ENCODE peak calls at places on chromosomes 1 and 21, in five cellular contexts. One of them, this sample, is unnamed.

GRCh38 chr1:159927211-159927886 is 2.0 kb upstream of the TAGLN2 start:
- DNase-seq in stimulated activated CD4-positive, alpha-beta T cell treated with anti-CD3 and anti-CD28 coated beads, Interleukin-1b, Interleukin-23, amount 100 ng/mL, for 4 hours: no peak
- DNase-seq in NT2/D1: no peak
- DNase-seq in GM10248: no peak
- DNase-seq in ecto neural progenitor cell: no peak
- DNase-seq in this sample: no peak

GRCh38 chr1:115069626-115070308 is 19.5 kb downstream of the TSPAN2 start:
- DNase-seq in GM10248: no peak
- DNase-seq in NT2/D1: no peak
- DNase-seq in stimulated activated CD4-positive, alpha-beta T cell treated with anti-CD3 and anti-CD28 coated beads, Interleukin-1b, Interleukin-23, amount 100 ng/mL, for 4 hours: no peak
- DNase-seq in ecto neural progenitor cell: no peak
- DNase-seq in this sample: no peak

GRCh38 chr1:16383917-16384316 is 16.9 kb downstream of the SZRD1 start:
- DNase-seq in ecto neural progenitor cell: no peak
- DNase-seq in GM10248: no peak
- DNase-seq in stimulated activated CD4-positive, alpha-beta T cell treated with anti-CD3 and anti-CD28 coated beads, Interleukin-1b, Interleukin-23, amount 100 ng/mL, for 4 hours: no peak
- DNase-seq in NT2/D1: no peak
- DNase-seq in this sample: no peak

GRCh38 chr1:112298558-112298957 is 97.5 kb upstream of the CTTNBP2NL start:
- DNase-seq in NT2/D1: peak; percentile 85
- DNase-seq in stimulated activated CD4-positive, alpha-beta T cell treated with anti-CD3 and anti-CD28 coated beads, Interleukin-1b, Interleukin-23, amount 100 ng/mL, for 4 hours: no peak
- DNase-seq in GM10248: peak; percentile 35
- DNase-seq in ecto neural progenitor cell: peak; percentile 64
- DNase-seq in this sample: no peak

GRCh38 chr1:8004803-8005573 is 21.1 kb downstream of the ERRFI1 start:
- DNase-seq in NT2/D1: no peak
- DNase-seq in GM10248: no peak
- DNase-seq in stimulated activated CD4-positive, alpha-beta T cell treated with anti-CD3 and anti-CD28 coated beads, Interleukin-1b, Interleukin-23, amount 100 ng/mL, for 4 hours: no peak
- DNase-seq in ecto neural progenitor cell: no peak
- DNase-seq in this sample: no peak

GRCh38 chr1:36300526-36300925 is 5.6 kb upstream of the SH3D21 start:
- DNase-seq in NT2/D1: no peak
- DNase-seq in stimulated activated CD4-positive, alpha-beta T cell treated with anti-CD3 and anti-CD28 coated beads, Interleukin-1b, Interleukin-23, amount 100 ng/mL, for 4 hours: no peak
- DNase-seq in ecto neural progenitor cell: no peak
- DNase-seq in GM10248: no peak
- DNase-seq in this sample: no peak

GRCh38 chr1:232904131-232904530 is 46.3 kb upstream of the NTPCR start:
- DNase-seq in GM10248: no peak
- DNase-seq in stimulated activated CD4-positive, alpha-beta T cell treated with anti-CD3 and anti-CD28 coated beads, Interleukin-1b, Interleukin-23, amount 100 ng/mL, for 4 hours: no peak
- DNase-seq in NT2/D1: no peak
- DNase-seq in ecto neural progenitor cell: no peak
- DNase-seq in this sample: no peak

GRCh38 chr1:234978397-234979291 is 150.0 kb downstream of the TOMM20 start:
- DNase-seq in GM10248: peak; percentile 64
- DNase-seq in stimulated activated CD4-positive, alpha-beta T cell treated with anti-CD3 and anti-CD28 coated beads, Interleukin-1b, Interleukin-23, amount 100 ng/mL, for 4 hours: peak; percentile 46
- DNase-seq in NT2/D1: no peak
- DNase-seq in ecto neural progenitor cell: no peak
- DNase-seq in this sample: peak; percentile 94

GRCh38 chr1:53372501-53372951 is 44.7 kb upstream of the LRP8 start:
- DNase-seq in NT2/D1: no peak
- DNase-seq in stimulated activated CD4-positive, alpha-beta T cell treated with anti-CD3 and anti-CD28 coated beads, Interleukin-1b, Interleukin-23, amount 100 ng/mL, for 4 hours: no peak
- DNase-seq in ecto neural progenitor cell: peak; percentile 29
- DNase-seq in GM10248: no peak
- DNase-seq in this sample: no peak

GRCh38 chr1:24389231-24389678 is 24.3 kb downstream of the STPG1 start:
- DNase-seq in stimulated activated CD4-positive, alpha-beta T cell treated with anti-CD3 and anti-CD28 coated beads, Interleukin-1b, Interleukin-23, amount 100 ng/mL, for 4 hours: no peak
- DNase-seq in NT2/D1: no peak
- DNase-seq in GM10248: no peak
- DNase-seq in ecto neural progenitor cell: no peak
- DNase-seq in this sample: no peak

GRCh38 chr1:158527190-158527815 is 26.9 kb downstream of the OR6Y1 start:
- DNase-seq in GM10248: no peak
- DNase-seq in NT2/D1: peak; percentile 64
- DNase-seq in stimulated activated CD4-positive, alpha-beta T cell treated with anti-CD3 and anti-CD28 coated beads, Interleukin-1b, Interleukin-23, amount 100 ng/mL, for 4 hours: no peak
- DNase-seq in ecto neural progenitor cell: no peak
- DNase-seq in this sample: no peak

GRCh38 chr1:8892026-8892425 is 13.5 kb upstream of the ENO1 start:
- DNase-seq in ecto neural progenitor cell: no peak
- DNase-seq in stimulated activated CD4-positive, alpha-beta T cell treated with anti-CD3 and anti-CD28 coated beads, Interleukin-1b, Interleukin-23, amount 100 ng/mL, for 4 hours: no peak
- DNase-seq in NT2/D1: no peak
- DNase-seq in GM10248: no peak
- DNase-seq in this sample: no peak

GRCh38 chr1:86429830-86430229 is 5.9 kb downstream of the CLCA2 start:
- DNase-seq in NT2/D1: no peak
- DNase-seq in GM10248: no peak
- DNase-seq in ecto neural progenitor cell: no peak
- DNase-seq in stimulated activated CD4-positive, alpha-beta T cell treated with anti-CD3 and anti-CD28 coated beads, Interleukin-1b, Interleukin-23, amount 100 ng/mL, for 4 hours: no peak
- DNase-seq in this sample: no peak

GRCh38 chr1:86741947-86742572 is 37.7 kb downstream of the SH3GLB1 start:
- DNase-seq in stimulated activated CD4-positive, alpha-beta T cell treated with anti-CD3 and anti-CD28 coated beads, Interleukin-1b, Interleukin-23, amount 100 ng/mL, for 4 hours: peak; percentile 41
- DNase-seq in GM10248: no peak
- DNase-seq in NT2/D1: peak; percentile 25
- DNase-seq in ecto neural progenitor cell: no peak
- DNase-seq in this sample: no peak

GRCh38 chr1:9404117-9404516 is 111.4 kb downstream of the SPSB1 start:
- DNase-seq in stimulated activated CD4-positive, alpha-beta T cell treated with anti-CD3 and anti-CD28 coated beads, Interleukin-1b, Interleukin-23, amount 100 ng/mL, for 4 hours: no peak
- DNase-seq in NT2/D1: no peak
- DNase-seq in ecto neural progenitor cell: no peak
- DNase-seq in GM10248: no peak
- DNase-seq in this sample: no peak

GRCh38 chr1:36083635-36084501 is at the start of gene TEKT2:
- DNase-seq in ecto neural progenitor cell: peak; percentile 94
- DNase-seq in stimulated activated CD4-positive, alpha-beta T cell treated with anti-CD3 and anti-CD28 coated beads, Interleukin-1b, Interleukin-23, amount 100 ng/mL, for 4 hours: no peak
- DNase-seq in NT2/D1: peak; percentile 75
- DNase-seq in GM10248: peak; percentile 60
- DNase-seq in this sample: no peak

GRCh38 chr1:225441314-225442119 is 13.7 kb upstream of the LBR start:
- DNase-seq in stimulated activated CD4-positive, alpha-beta T cell treated with anti-CD3 and anti-CD28 coated beads, Interleukin-1b, Interleukin-23, amount 100 ng/mL, for 4 hours: no peak
- DNase-seq in ecto neural progenitor cell: no peak
- DNase-seq in GM10248: no peak
- DNase-seq in NT2/D1: no peak
- DNase-seq in this sample: no peak

GRCh38 chr21:22536511-22536910 is 1538.3 kb downstream of the NCAM2 start:
- DNase-seq in NT2/D1: no peak
- DNase-seq in ecto neural progenitor cell: no peak
- DNase-seq in GM10248: no peak
- DNase-seq in stimulated activated CD4-positive, alpha-beta T cell treated with anti-CD3 and anti-CD28 coated beads, Interleukin-1b, Interleukin-23, amount 100 ng/mL, for 4 hours: no peak
- DNase-seq in this sample: no peak

GRCh38 chr1:215793210-215793609 is 226.1 kb downstream of the KCTD3 start:
- DNase-seq in stimulated activated CD4-positive, alpha-beta T cell treated with anti-CD3 and anti-CD28 coated beads, Interleukin-1b, Interleukin-23, amount 100 ng/mL, for 4 hours: no peak
- DNase-seq in NT2/D1: no peak
- DNase-seq in ecto neural progenitor cell: no peak
- DNase-seq in GM10248: no peak
- DNase-seq in this sample: no peak

GRCh38 chr1:67534627-67535065 is 104.4 kb upstream of the SERBP1 start:
- DNase-seq in ecto neural progenitor cell: no peak
- DNase-seq in GM10248: no peak
- DNase-seq in NT2/D1: no peak
- DNase-seq in stimulated activated CD4-positive, alpha-beta T cell treated with anti-CD3 and anti-CD28 coated beads, Interleukin-1b, Interleukin-23, amount 100 ng/mL, for 4 hours: no peak
- DNase-seq in this sample: no peak